ENCODE peak calls at places on chromosomes 11 and 22, in four cellular contexts. C is heart left ventricle; P is stimulated activated CD8-positive, alpha-beta memory T cell treated with anti-CD3 and anti-CD28 coated beads, Interleukin-15, amount 100 ng/mL, for 1 hour; J is NCI-H748 treated with DMSO at 0.1 percent for 48 hours. H is an unnamed sample.

GRCh38 chr11:108647701-108648527 is 17.0 kb upstream of the DDX10 start:
- DNase-seq in J (peak), P (peak), C (peak), H (peak)

GRCh38 chr11:17572791-17573460 is 25.9 kb downstream of the OTOG start:
- DNase-seq in C (peak), P (no peak), J (no peak), H (no peak)

GRCh38 chr11:34899633-34900016 is 16.6 kb downstream of the APIP start:
- DNase-seq in P (no peak), C (no peak), J (no peak), H (no peak)

GRCh38 chr11:64331569-64332371 is 8.2 kb upstream of the CCDC88B start:
- DNase-seq in J (no peak), C (peak), P (peak), H (peak)

GRCh38 chr22:32528984-32529982 is 54.7 kb downstream of the FBXO7 start:
- DNase-seq in C (peak), J (peak), P (peak), H (peak)

GRCh38 chr11:69353696-69354544 is 60.0 kb downstream of the MYEOV start:
- DNase-seq in C (no peak), P (no peak), J (no peak), H (no peak)

GRCh38 chr11:31141804-31142203 is 227.7 kb downstream of the DCDC1 start:
- DNase-seq in P (no peak), C (no peak), J (no peak), H (no peak)

GRCh38 chr11:20253796-20254195 is 93.5 kb upstream of the DBX1 start:
- DNase-seq in P (no peak), J (no peak), C (no peak), H (no peak)

GRCh38 chr11:45933131-45933821 is 10.8 kb downstream of the LARGE2 start:
- DNase-seq in J (no peak), C (no peak), P (no peak), H (no peak)

GRCh38 chr11:130516175-130516867 is 67.9 kb downstream of the ADAMTS15 start:
- DNase-seq in C (no peak), P (no peak), J (no peak), H (no peak)

GRCh38 chr11:117766576-117766975 is 30.4 kb downstream of the DSCAML1 start:
- DNase-seq in C (no peak), J (no peak), P (no peak), H (no peak)

GRCh38 chr11:74288161-74288560 is 23.3 kb downstream of the P4HA3 start:
- DNase-seq in P (no peak), J (no peak), C (no peak), H (peak)

GRCh38 chr22:38437416-38437815 is 17.6 kb downstream of the KCNJ4 start:
- DNase-seq in J (no peak), C (no peak), P (no peak), H (no peak)

GRCh38 chr11:17744151-17744940 is 9.8 kb downstream of the KCNC1 start:
- DNase-seq in P (no peak), J (no peak), C (no peak), H (peak)

GRCh38 chr22:34236527-34236926 is 316.3 kb upstream of the LARGE1 start:
- DNase-seq in P (no peak), C (peak), J (no peak), H (peak)

GRCh38 chr22:38258895-38259294 is 13.9 kb downstream of the TMEM184B start:
- DNase-seq in C (peak), P (no peak), J (no peak), H (peak)

GRCh38 chr22:34105461-34106062 is 185.3 kb upstream of the LARGE1 start:
- DNase-seq in P (no peak), J (peak), C (peak), H (peak)

GRCh38 chr22:49426098-49426497 is 401.6 kb downstream of the BRD1 start:
- DNase-seq in J (no peak), C (no peak), P (no peak), H (no peak)

GRCh38 chr11:72969894-72970335 is 155.7 kb downstream of the ATG16L2 start:
- DNase-seq in J (no peak), C (no peak), P (no peak), H (no peak)

GRCh38 chr22:38411016-38411415 is 44.0 kb downstream of the KCNJ4 start:
- DNase-seq in P (no peak), C (no peak), J (no peak), H (no peak)

GRCh38 chr11:1225386-1226225 is 2.7 kb downstream of the MUC5B start:
- DNase-seq in C (no peak), J (no peak), P (no peak), H (peak)

GRCh38 chr11:100761806-100762205 is 74.7 kb downstream of the ARHGAP42 start:
- DNase-seq in C (no peak), P (no peak), J (no peak), H (no peak)

GRCh38 chr11:78063440-78064181 is at the start of gene THRSP:
- DNase-seq in J (no peak), C (no peak), P (no peak), H (no peak)

GRCh38 chr11:61022311-61023085 is 51.0 kb downstream of the CD6 start:
- DNase-seq in P (no peak), J (no peak), C (no peak), H (no peak)

GRCh38 chr11:22869325-22869724 is 9.1 kb upstream of the CCDC179 start:
- DNase-seq in J (no peak), P (no peak), C (no peak), H (no peak)

GRCh38 chr11:67539588-67539987 is 16.3 kb upstream of the CABP2 start:
- DNase-seq in J (no peak), C (no peak), P (no peak), H (no peak)

GRCh38 chr11:93846411-93846810 is 4.0 kb downstream of the VSTM5 start:
- DNase-seq in P (no peak), J (no peak), C (no peak), H (no peak)

H was measured in left cardiac atrium.